ENCODE peak calls at places on chromosome 19, in ten cellular contexts. One of them, this sample, is unnamed.

GRCh38 chr19:29634731-29635130 is 28.6 kb downstream of the POP4 start:
- DNase-seq in testis: no peak
- DNase-seq in A549: no peak
- DNase-seq in WERI-Rb-1: no peak
- DNase-seq in thyroid gland: no peak
- DNase-seq in left ventricle myocardium inferior: no peak
- DNase-seq in substantia nigra: no peak
- DNase-seq in astrocyte: no peak
- DNase-seq in mammary epithelial cell: no peak
- DNase-seq in right atrium auricular region: no peak
- DNase-seq in this sample: no peak

GRCh38 chr19:54576411-54576976 is 2.9 kb downstream of the LILRA2 start:
- DNase-seq in right atrium auricular region: no peak
- DNase-seq in testis: no peak
- DNase-seq in thyroid gland: no peak
- DNase-seq in A549: no peak
- DNase-seq in left ventricle myocardium inferior: no peak
- DNase-seq in mammary epithelial cell: no peak
- DNase-seq in astrocyte: no peak
- DNase-seq in WERI-Rb-1: no peak
- DNase-seq in substantia nigra: no peak
- DNase-seq in this sample: no peak

GRCh38 chr19:33050110-33050509 is 14.6 kb downstream of the RHPN2 start:
- DNase-seq in testis: no peak
- DNase-seq in thyroid gland: no peak
- DNase-seq in left ventricle myocardium inferior: no peak
- DNase-seq in substantia nigra: no peak
- DNase-seq in A549: no peak
- DNase-seq in right atrium auricular region: no peak
- DNase-seq in astrocyte: no peak
- DNase-seq in mammary epithelial cell: no peak
- DNase-seq in WERI-Rb-1: no peak
- DNase-seq in this sample: no peak

GRCh38 chr19:7874080-7874856 is at the start of gene PRR36:
- DNase-seq in thyroid gland: peak
- DNase-seq in right atrium auricular region: no peak
- DNase-seq in A549: peak
- DNase-seq in astrocyte: no peak
- DNase-seq in substantia nigra: peak
- DNase-seq in testis: peak
- DNase-seq in mammary epithelial cell: no peak
- DNase-seq in left ventricle myocardium inferior: no peak
- DNase-seq in WERI-Rb-1: peak
- DNase-seq in this sample: no peak

GRCh38 chr19:17616961-17617806 is 61.7 kb downstream of the COLGALT1 start:
- DNase-seq in astrocyte: peak
- DNase-seq in thyroid gland: no peak
- DNase-seq in left ventricle myocardium inferior: no peak
- DNase-seq in WERI-Rb-1: peak
- DNase-seq in testis: peak
- DNase-seq in right atrium auricular region: no peak
- DNase-seq in mammary epithelial cell: peak
- DNase-seq in substantia nigra: no peak
- DNase-seq in A549: peak
- DNase-seq in this sample: no peak

GRCh38 chr19:778910-779653 is 18.2 kb upstream of the PTBP1 start:
- DNase-seq in left ventricle myocardium inferior: no peak
- DNase-seq in astrocyte: peak
- DNase-seq in testis: no peak
- DNase-seq in A549: peak
- DNase-seq in thyroid gland: peak
- DNase-seq in WERI-Rb-1: no peak
- DNase-seq in substantia nigra: no peak
- DNase-seq in right atrium auricular region: peak
- DNase-seq in mammary epithelial cell: peak
- DNase-seq in this sample: no peak

GRCh38 chr19:39126593-39127187 is 1.1 kb downstream of the PAK4 start:
- DNase-seq in left ventricle myocardium inferior: no peak
- DNase-seq in thyroid gland: no peak
- DNase-seq in testis: peak
- DNase-seq in substantia nigra: no peak
- DNase-seq in WERI-Rb-1: no peak
- DNase-seq in mammary epithelial cell: peak
- DNase-seq in A549: peak
- DNase-seq in right atrium auricular region: no peak
- DNase-seq in astrocyte: peak
- DNase-seq in this sample: no peak

GRCh38 chr19:19064811-19065745 is 1.3 kb downstream of the SLC25A42 start:
- DNase-seq in substantia nigra: no peak
- DNase-seq in A549: no peak
- DNase-seq in mammary epithelial cell: no peak
- DNase-seq in thyroid gland: no peak
- DNase-seq in testis: no peak
- DNase-seq in astrocyte: no peak
- DNase-seq in WERI-Rb-1: peak
- DNase-seq in left ventricle myocardium inferior: no peak
- DNase-seq in right atrium auricular region: no peak
- DNase-seq in this sample: no peak

GRCh38 chr19:4473011-4473410 is 914 bp downstream of the HDGFL2 start:
- DNase-seq in mammary epithelial cell: no peak
- DNase-seq in left ventricle myocardium inferior: no peak
- DNase-seq in thyroid gland: no peak
- DNase-seq in astrocyte: no peak
- DNase-seq in testis: no peak
- DNase-seq in WERI-Rb-1: no peak
- DNase-seq in substantia nigra: no peak
- DNase-seq in right atrium auricular region: no peak
- DNase-seq in A549: no peak
- DNase-seq in this sample: no peak

GRCh38 chr19:4471400-4472173 is 510 bp upstream of the HDGFL2 start:
- DNase-seq in thyroid gland: peak
- DNase-seq in astrocyte: peak
- DNase-seq in right atrium auricular region: peak
- DNase-seq in left ventricle myocardium inferior: peak
- DNase-seq in mammary epithelial cell: peak
- DNase-seq in A549: peak
- DNase-seq in substantia nigra: peak
- DNase-seq in WERI-Rb-1: peak
- DNase-seq in testis: peak
- DNase-seq in this sample: peak

GRCh38 chr19:4472174-4472974 is at the start of gene HDGFL2:
- DNase-seq in left ventricle myocardium inferior: no peak
- DNase-seq in WERI-Rb-1: no peak
- DNase-seq in substantia nigra: no peak
- DNase-seq in right atrium auricular region: no peak
- DNase-seq in astrocyte: no peak
- DNase-seq in A549: no peak
- DNase-seq in mammary epithelial cell: no peak
- DNase-seq in thyroid gland: no peak
- DNase-seq in testis: no peak
- DNase-seq in this sample: no peak

GRCh38 chr19:4474504-4475136 is 2.5 kb downstream of the HDGFL2 start:
- DNase-seq in WERI-Rb-1: peak
- DNase-seq in A549: no peak
- DNase-seq in mammary epithelial cell: peak
- DNase-seq in thyroid gland: peak
- DNase-seq in right atrium auricular region: no peak
- DNase-seq in substantia nigra: peak
- DNase-seq in left ventricle myocardium inferior: no peak
- DNase-seq in astrocyte: peak
- DNase-seq in testis: peak
- DNase-seq in this sample: peak

GRCh38 chr19:4473708-4474503 is 1.8 kb downstream of the HDGFL2 start:
- DNase-seq in left ventricle myocardium inferior: no peak
- DNase-seq in mammary epithelial cell: no peak
- DNase-seq in A549: no peak
- DNase-seq in testis: no peak
- DNase-seq in astrocyte: no peak
- DNase-seq in thyroid gland: peak
- DNase-seq in WERI-Rb-1: no peak
- DNase-seq in substantia nigra: no peak
- DNase-seq in right atrium auricular region: no peak
- DNase-seq in this sample: no peak
- H3K27ac ChIP-seq in left ventricle myocardium inferior: peak
- H3K27ac ChIP-seq in mammary epithelial cell: no peak
- H3K27ac ChIP-seq in A549: peak
- H3K27ac ChIP-seq in testis: no peak
- H3K27ac ChIP-seq in astrocyte: peak
- H3K27ac ChIP-seq in thyroid gland: no peak
- H3K27ac ChIP-seq in WERI-Rb-1: no peak
- H3K27ac ChIP-seq in substantia nigra: peak
- H3K27ac ChIP-seq in right atrium auricular region: peak
- H3K27ac ChIP-seq in this sample: no peak

DNA sequence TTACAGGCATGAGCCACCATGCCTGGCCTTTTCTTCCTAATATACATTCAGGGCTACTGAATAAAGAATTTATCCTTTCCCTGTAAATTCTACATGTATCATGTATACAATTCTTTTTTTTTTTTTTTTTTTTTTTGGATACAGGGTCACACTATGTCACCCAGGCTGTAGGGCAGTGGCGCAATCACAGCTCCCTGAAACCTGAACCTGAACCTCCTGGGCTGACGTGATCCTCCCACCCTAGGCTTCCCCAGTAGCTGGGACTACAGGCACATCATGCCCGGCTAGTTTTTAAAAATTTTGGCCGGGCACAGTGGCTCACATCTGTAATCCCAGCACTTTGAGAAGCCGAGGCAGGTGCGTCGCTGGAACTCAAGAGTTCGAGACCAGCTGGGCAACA is 6.5 kb upstream of the SLC44A2 start:
- DNase-seq in WERI-Rb-1: no peak
- DNase-seq in thyroid gland: no peak
- DNase-seq in substantia nigra: no peak
- DNase-seq in left ventricle myocardium inferior: no peak
- DNase-seq in A549: no peak
- DNase-seq in right atrium auricular region: no peak
- DNase-seq in astrocyte: no peak
- DNase-seq in mammary epithelial cell: no peak
- DNase-seq in testis: no peak
- DNase-seq in this sample: no peak
- H3K27ac ChIP-seq in WERI-Rb-1: no peak
- H3K27ac ChIP-seq in thyroid gland: no peak
- H3K27ac ChIP-seq in substantia nigra: no peak
- H3K27ac ChIP-seq in left ventricle myocardium inferior: no peak
- H3K27ac ChIP-seq in A549: no peak
- H3K27ac ChIP-seq in right atrium auricular region: no peak
- H3K27ac ChIP-seq in astrocyte: peak
- H3K27ac ChIP-seq in mammary epithelial cell: no peak
- H3K27ac ChIP-seq in testis: no peak
- H3K27ac ChIP-seq in this sample: no peak

DNA sequence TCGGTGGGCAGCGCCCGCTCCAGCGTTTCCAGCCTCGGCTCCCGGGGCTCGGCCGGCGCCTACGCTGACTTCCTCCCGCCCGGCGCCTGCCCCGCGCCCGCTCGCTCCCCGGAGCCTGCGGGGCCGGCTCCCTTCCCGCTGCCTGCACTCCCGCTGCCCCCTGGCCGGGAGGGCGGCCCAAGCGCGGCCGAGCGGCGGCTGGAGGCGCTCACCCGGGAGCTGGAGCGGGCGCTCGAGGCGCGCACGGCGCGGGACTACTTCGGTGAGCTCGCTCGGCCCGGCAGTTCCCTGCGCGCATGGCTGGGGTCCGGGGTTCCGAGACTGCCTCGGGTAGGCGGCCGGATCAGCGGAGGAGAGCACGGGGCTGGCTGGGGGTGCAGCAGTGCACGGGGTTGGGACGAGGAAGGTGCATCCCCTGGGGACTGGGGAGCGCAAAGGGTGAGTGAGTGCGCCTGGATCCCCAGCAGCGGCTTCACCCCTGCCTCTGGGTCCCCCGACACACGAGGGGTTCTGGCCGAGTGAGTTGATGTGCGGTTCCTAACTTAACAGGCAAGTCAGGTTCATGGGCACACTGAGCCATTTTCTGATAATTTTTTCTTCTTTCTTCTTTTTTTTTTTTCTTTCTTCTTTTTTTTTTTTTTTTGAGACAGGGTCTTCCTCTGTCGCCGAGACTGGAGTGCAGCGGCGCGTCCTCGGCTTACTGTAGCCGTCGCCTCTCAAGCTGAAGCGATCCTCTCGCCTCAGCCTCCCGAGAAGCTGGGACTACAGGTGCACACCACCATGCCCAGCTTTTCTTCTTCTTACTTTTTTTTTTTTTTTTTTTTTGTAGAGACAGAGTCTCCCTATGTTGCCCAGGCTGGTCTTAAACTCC is 1.1 kb downstream of the WTIP start:
- DNase-seq in A549: peak
- DNase-seq in left ventricle myocardium inferior: no peak
- DNase-seq in astrocyte: peak
- DNase-seq in right atrium auricular region: no peak
- DNase-seq in testis: peak
- DNase-seq in substantia nigra: no peak
- DNase-seq in thyroid gland: peak
- DNase-seq in WERI-Rb-1: peak
- DNase-seq in mammary epithelial cell: peak
- DNase-seq in this sample: no peak
- H3K27ac ChIP-seq in A549: peak
- H3K27ac ChIP-seq in left ventricle myocardium inferior: peak
- H3K27ac ChIP-seq in astrocyte: peak
- H3K27ac ChIP-seq in right atrium auricular region: peak
- H3K27ac ChIP-seq in testis: no peak
- H3K27ac ChIP-seq in substantia nigra: no peak
- H3K27ac ChIP-seq in thyroid gland: no peak
- H3K27ac ChIP-seq in WERI-Rb-1: no peak
- H3K27ac ChIP-seq in mammary epithelial cell: no peak
- H3K27ac ChIP-seq in this sample: no peak

GRCh38 chr19:34134190-34135032 is 37.9 kb upstream of the LSM14A start:
- DNase-seq in testis: peak
- DNase-seq in mammary epithelial cell: peak
- DNase-seq in astrocyte: peak
- DNase-seq in A549: peak
- DNase-seq in WERI-Rb-1: peak
- DNase-seq in right atrium auricular region: peak
- DNase-seq in substantia nigra: peak
- DNase-seq in thyroid gland: peak
- DNase-seq in left ventricle myocardium inferior: peak
- DNase-seq in this sample: peak

GRCh38 chr19:34135033-34135370 is 37.3 kb upstream of the LSM14A start:
- DNase-seq in thyroid gland: no peak
- DNase-seq in astrocyte: no peak
- DNase-seq in testis: no peak
- DNase-seq in A549: no peak
- DNase-seq in left ventricle myocardium inferior: no peak
- DNase-seq in WERI-Rb-1: no peak
- DNase-seq in substantia nigra: no peak
- DNase-seq in right atrium auricular region: no peak
- DNase-seq in mammary epithelial cell: no peak
- DNase-seq in this sample: no peak

GRCh38 chr19:34135401-34135800 is 36.9 kb upstream of the LSM14A start:
- DNase-seq in A549: no peak
- DNase-seq in astrocyte: no peak
- DNase-seq in left ventricle myocardium inferior: no peak
- DNase-seq in testis: no peak
- DNase-seq in mammary epithelial cell: no peak
- DNase-seq in substantia nigra: no peak
- DNase-seq in WERI-Rb-1: peak
- DNase-seq in right atrium auricular region: no peak
- DNase-seq in thyroid gland: no peak
- DNase-seq in this sample: no peak

GRCh38 chr19:34141036-34141435 is 31.3 kb upstream of the LSM14A start:
- DNase-seq in WERI-Rb-1: no peak
- DNase-seq in right atrium auricular region: no peak
- DNase-seq in left ventricle myocardium inferior: no peak
- DNase-seq in astrocyte: no peak
- DNase-seq in thyroid gland: no peak
- DNase-seq in mammary epithelial cell: no peak
- DNase-seq in substantia nigra: no peak
- DNase-seq in testis: no peak
- DNase-seq in A549: no peak
- DNase-seq in this sample: no peak

GRCh38 chr19:34136127-34136526 is 36.2 kb upstream of the LSM14A start:
- DNase-seq in left ventricle myocardium inferior: no peak
- DNase-seq in mammary epithelial cell: no peak
- DNase-seq in A549: no peak
- DNase-seq in testis: no peak
- DNase-seq in astrocyte: no peak
- DNase-seq in thyroid gland: no peak
- DNase-seq in WERI-Rb-1: no peak
- DNase-seq in right atrium auricular region: no peak
- DNase-seq in substantia nigra: no peak
- DNase-seq in this sample: no peak
- H3K27ac ChIP-seq in left ventricle myocardium inferior: no peak
- H3K27ac ChIP-seq in mammary epithelial cell: no peak
- H3K27ac ChIP-seq in A549: no peak
- H3K27ac ChIP-seq in testis: no peak
- H3K27ac ChIP-seq in astrocyte: no peak
- H3K27ac ChIP-seq in thyroid gland: no peak
- H3K27ac ChIP-seq in WERI-Rb-1: no peak
- H3K27ac ChIP-seq in right atrium auricular region: no peak
- H3K27ac ChIP-seq in substantia nigra: no peak
- H3K27ac ChIP-seq in this sample: no peak

This sample was measured in iPS DF 6.9.